ENCODE peak calls at places on chromosomes 11 and 22, in eight cellular contexts. O, N, M, V, B, J, P and W are unnamed samples.

GRCh38 chr11:925158-925495 is 543 bp upstream of the AP2A2 start:
- DNase-seq in O (no peak), N (no peak), M (no peak), V (no peak), B (peak; percentile 27), J (no peak), P (no peak), W (no peak)

GRCh38 chr22:48851933-48852549 is 975.6 kb downstream of the BRD1 start:
- DNase-seq in O (no peak), N (no peak), M (no peak), V (no peak), B (no peak), J (no peak), P (no peak), W (peak; percentile 31)

GRCh38 chr11:64924910-64925284 is 408 bp downstream of the PPP2R5B start:
- DNase-seq in O (no peak), N (no peak), M (peak; percentile 13), V (no peak), B (peak; percentile 36), J (no peak), P (no peak), W (no peak)

GRCh38 chr11:119615003-119615878 is 113.8 kb downstream of the NECTIN1 start:
- DNase-seq in O (no peak), N (no peak), M (peak; percentile 75), V (peak; percentile 88), B (no peak), J (peak; percentile 28), P (no peak), W (no peak)

GRCh38 chr11:48109046-48109666 is 107.5 kb upstream of the OR4B1 start:
- DNase-seq in O (peak; percentile 51), N (peak; percentile 23), M (peak; percentile 74), V (peak; percentile 63), B (no peak), J (no peak), P (no peak), W (no peak)

GRCh38 chr11:109423114-109423859 is 1.3 kb downstream of the C11orf87 start:
- DNase-seq in O (no peak), N (no peak), M (peak; percentile 18), V (peak; percentile 1), B (no peak), J (no peak), P (no peak), W (no peak)

GRCh38 chr22:50022171-50022819 is 9.7 kb upstream of the IL17REL start:
- DNase-seq in O (no peak), N (no peak), M (no peak), V (no peak), B (no peak), J (no peak), P (no peak), W (no peak)

GRCh38 chr11:111220716-111221115 is 24.8 kb upstream of the POU2AF2 start:
- DNase-seq in O (peak; percentile 55), N (no peak), M (no peak), V (no peak), B (no peak), J (no peak), P (no peak), W (no peak)

GRCh38 chr11:30800904-30801303 is 214.8 kb upstream of the MPPED2 start:
- DNase-seq in O (no peak), N (no peak), M (no peak), V (no peak), B (no peak), J (no peak), P (no peak), W (no peak)

GRCh38 chr11:82791779-82792178 is 58.1 kb upstream of the FAM181B start:
- DNase-seq in O (no peak), N (no peak), M (no peak), V (no peak), B (no peak), J (no peak), P (no peak), W (no peak)

GRCh38 chr11:9231848-9232177 is 33.3 kb downstream of the DENND5A start:
- DNase-seq in O (no peak), N (peak; percentile 30), M (peak; percentile 78), V (peak; percentile 86), B (peak; percentile 9), J (peak; percentile 11), P (no peak), W (no peak)

GRCh38 chr11:77361184-77361583 is 59.7 kb upstream of the GDPD4 start:
- DNase-seq in O (peak; percentile 37), N (no peak), M (peak; percentile 29), V (no peak), B (no peak), J (no peak), P (no peak), W (no peak)

GRCh38 chr22:38415046-38415445 is 40.0 kb downstream of the KCNJ4 start:
- DNase-seq in O (no peak), N (no peak), M (no peak), V (no peak), B (no peak), J (no peak), P (no peak), W (peak; percentile 67)

GRCh38 chr22:38414009-38414395 is 41.0 kb downstream of the KCNJ4 start:
- DNase-seq in O (no peak), N (no peak), M (no peak), V (no peak), B (no peak), J (no peak), P (no peak), W (no peak)

GRCh38 chr22:38413085-38414008 is 41.7 kb downstream of the KCNJ4 start:
- DNase-seq in O (no peak), N (no peak), M (no peak), V (no peak), B (no peak), J (no peak), P (no peak), W (no peak)

GRCh38 chr22:38411016-38411415 is 44.0 kb downstream of the KCNJ4 start:
- DNase-seq in O (no peak), N (no peak), M (no peak), V (no peak), B (no peak), J (no peak), P (no peak), W (no peak)

GRCh38 chr22:38412435-38413084 is 42.4 kb downstream of the KCNJ4 start:
- DNase-seq in O (no peak), N (peak; percentile 39), M (no peak), V (no peak), B (peak; percentile 44), J (no peak), P (peak; percentile 25), W (no peak)
- H3K4me3 ChIP-seq in O (peak overlapping the region; percentile 4), N (no peak overlapping the region), M (no peak overlapping the region), V (no peak overlapping the region), B (peak overlapping the region; percentile 44), J (no peak overlapping the region), P (no peak overlapping the region), W (no peak overlapping the region)

GRCh38 chr11:71998649-71999310 is at the start of gene IL18BP:
- DNase-seq in O (no peak), N (peak; percentile 32), M (no peak), V (no peak), B (no peak), J (no peak), P (no peak), W (peak; percentile 78)

GRCh38 chr11:71999360-71999759 is 651 bp downstream of the IL18BP start:
- DNase-seq in O (peak; percentile 11), N (no peak), M (peak; percentile 70), V (peak; percentile 30), B (no peak), J (no peak), P (no peak), W (no peak)

GRCh38 chr11:72001255-72001654 is 2.5 kb downstream of the IL18BP start:
- DNase-seq in O (no peak), N (no peak), M (no peak), V (no peak), B (no peak), J (no peak), P (no peak), W (no peak)

GRCh38 chr11:72000591-72000867 is 1.8 kb downstream of the IL18BP start:
- DNase-seq in O (no peak), N (no peak), M (no peak), V (no peak), B (no peak), J (no peak), P (no peak), W (no peak)

DNA sequence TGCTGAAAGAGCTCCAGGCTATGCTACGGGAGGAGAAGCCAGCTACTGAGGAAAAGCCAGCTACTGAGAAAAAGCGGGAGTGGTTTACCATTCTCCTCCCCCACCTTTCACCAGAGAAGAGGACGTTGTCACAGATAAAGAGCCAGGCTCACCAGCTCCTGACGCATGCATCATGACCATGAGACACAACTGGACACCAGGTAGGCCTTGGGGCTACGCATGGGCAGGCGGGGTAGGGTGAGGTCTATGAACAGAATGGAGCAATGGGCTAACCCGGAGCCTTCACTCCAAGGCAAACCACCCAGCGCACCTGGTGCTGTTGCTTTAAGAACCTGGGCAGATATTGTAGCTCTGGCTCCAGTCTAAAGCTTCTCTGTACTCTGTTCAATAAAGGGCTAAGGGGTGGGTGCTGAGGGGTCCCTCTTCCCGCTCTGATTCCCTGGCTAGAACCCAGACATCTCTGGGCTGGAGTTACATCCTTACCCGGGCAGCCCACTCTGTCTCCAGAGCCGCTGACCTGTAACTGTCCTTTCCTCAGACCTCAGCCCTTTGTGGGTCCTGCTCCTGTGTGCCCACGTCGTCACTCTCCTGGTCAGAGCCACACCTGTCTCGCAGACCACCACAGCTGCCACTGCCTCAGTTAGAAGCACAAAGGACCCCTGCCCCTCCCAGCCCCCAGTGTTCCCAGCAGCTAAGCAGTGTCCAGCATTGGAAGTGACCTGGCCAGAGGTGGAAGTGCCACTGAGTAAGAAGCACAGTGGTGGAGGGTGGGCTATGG is 1.3 kb downstream of the IL18BP start:
- DNase-seq in O (no peak), N (no peak), M (no peak), V (no peak), B (no peak), J (no peak), P (no peak), W (no peak)
- H3K4me3 ChIP-seq in O (no peak overlapping the region), N (peak overlapping the region; percentile 64), M (no peak overlapping the region), V (no peak overlapping the region), B (peak overlapping the region; percentile 22), J (no peak overlapping the region), P (no peak overlapping the region), W (no peak overlapping the region)

DNA sequence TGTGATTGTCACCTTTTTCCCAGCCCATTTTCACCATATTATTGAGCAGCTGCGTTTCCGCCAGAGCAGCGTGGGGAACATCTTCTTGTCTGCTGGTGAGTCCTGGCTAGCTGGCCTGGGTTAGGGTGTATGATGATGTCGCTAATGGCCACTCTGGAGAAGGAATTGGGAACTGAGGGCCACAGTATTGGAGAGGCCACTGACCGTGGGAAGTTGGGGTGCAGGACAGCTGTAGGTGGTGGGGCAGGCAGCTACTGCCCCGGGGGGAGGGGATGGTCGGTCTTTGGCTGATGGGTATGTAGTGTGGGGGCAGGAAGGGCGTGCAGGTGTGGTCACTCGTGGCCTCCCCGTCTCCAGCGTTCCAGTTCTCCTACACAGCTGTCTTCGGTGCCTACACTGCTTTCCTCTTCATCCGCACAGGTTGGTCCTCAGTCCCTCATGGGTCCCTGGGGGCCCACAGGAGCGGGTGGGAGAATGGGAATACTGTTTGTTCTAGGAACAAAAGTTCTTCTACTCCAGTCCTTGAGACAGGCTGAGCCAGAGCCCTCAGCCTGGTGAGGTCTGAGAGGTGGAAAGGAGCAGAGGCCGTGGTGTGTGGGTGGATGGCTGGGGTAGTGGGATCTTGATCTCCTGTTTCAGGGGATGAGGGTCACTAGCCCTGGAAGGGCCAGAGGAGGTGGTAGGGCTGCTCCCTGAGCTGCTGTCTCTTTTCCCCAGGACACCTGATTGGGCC is 2.1 kb downstream of the RCE1 start:
- DNase-seq in O (no peak), N (no peak), M (no peak), V (no peak), B (no peak), J (no peak), P (no peak), W (peak; percentile 72)
- H3K4me3 ChIP-seq in O (no peak overlapping the region), N (no peak overlapping the region), M (no peak overlapping the region), V (no peak overlapping the region), B (no peak overlapping the region), J (no peak overlapping the region), P (no peak overlapping the region), W (no peak overlapping the region)

GRCh38 chr11:61718613-61719302 is 33.7 kb upstream of the MYRF start:
- DNase-seq in O (no peak), N (no peak), M (peak; percentile 61), V (peak; percentile 64), B (no peak), J (no peak), P (no peak), W (peak; percentile 72)
- H3K4me3 ChIP-seq in O (peak overlapping the region; percentile 43), N (no peak overlapping the region), M (peak overlapping the region; percentile 33), V (no peak overlapping the region), B (no peak overlapping the region), J (peak overlapping the region; percentile 29), P (peak overlapping the region; percentile 5), W (peak overlapping the region; percentile 5)